ENCODE peak calls at places on chromosome 4, in five cellular contexts. One of them, this sample, is unnamed.

GRCh38 chr4:98746530-98746929 is 88.1 kb upstream of the TSPAN5 start:
- DNase-seq in B cell: no peak
- DNase-seq in epithelial cell of esophagus: peak
- DNase-seq in RWPE1: no peak
- DNase-seq in keratinocyte: no peak
- DNase-seq in this sample: no peak

GRCh38 chr4:105683038-105683437 is 25.5 kb downstream of the INTS12 start:
- DNase-seq in RWPE1: no peak
- DNase-seq in epithelial cell of esophagus: peak
- DNase-seq in keratinocyte: no peak
- DNase-seq in B cell: no peak
- DNase-seq in this sample: no peak

GRCh38 chr4:87012265-87012953 is 77.6 kb downstream of the AFF1 start:
- DNase-seq in keratinocyte: no peak
- DNase-seq in epithelial cell of esophagus: no peak
- DNase-seq in RWPE1: no peak
- DNase-seq in B cell: no peak
- DNase-seq in this sample: no peak

GRCh38 chr4:89123418-89123817 is 12.1 kb downstream of the TIGD2 start:
- DNase-seq in RWPE1: peak
- DNase-seq in keratinocyte: no peak
- DNase-seq in B cell: no peak
- DNase-seq in epithelial cell of esophagus: peak
- DNase-seq in this sample: no peak

GRCh38 chr4:8725071-8725841 is 132.7 kb downstream of the CPZ start:
- DNase-seq in RWPE1: no peak
- DNase-seq in keratinocyte: no peak
- DNase-seq in B cell: peak
- DNase-seq in epithelial cell of esophagus: no peak
- DNase-seq in this sample: no peak

GRCh38 chr4:165972747-165973146 is 99.7 kb downstream of the TLL1 start:
- DNase-seq in epithelial cell of esophagus: peak
- DNase-seq in RWPE1: peak
- DNase-seq in B cell: no peak
- DNase-seq in keratinocyte: no peak
- DNase-seq in this sample: no peak

GRCh38 chr4:147846318-147847135 is 114.6 kb downstream of the ARHGAP10 start:
- DNase-seq in B cell: no peak
- DNase-seq in keratinocyte: no peak
- DNase-seq in RWPE1: no peak
- DNase-seq in epithelial cell of esophagus: no peak
- DNase-seq in this sample: peak

GRCh38 chr4:143358923-143359694 is 22.4 kb downstream of the GAB1 start:
- DNase-seq in RWPE1: peak
- DNase-seq in B cell: peak
- DNase-seq in epithelial cell of esophagus: peak
- DNase-seq in keratinocyte: no peak
- DNase-seq in this sample: peak

GRCh38 chr4:2352171-2352570 is 66.3 kb downstream of the ZFYVE28 start:
- DNase-seq in keratinocyte: no peak
- DNase-seq in epithelial cell of esophagus: no peak
- DNase-seq in B cell: peak
- DNase-seq in RWPE1: no peak
- DNase-seq in this sample: no peak

GRCh38 chr4:162682651-162683050 is 484.0 kb downstream of the NAF1 start:
- DNase-seq in keratinocyte: no peak
- DNase-seq in RWPE1: no peak
- DNase-seq in epithelial cell of esophagus: no peak
- DNase-seq in B cell: no peak
- DNase-seq in this sample: no peak

GRCh38 chr4:167183036-167183435 is 51.3 kb downstream of the SPOCK3 start:
- DNase-seq in RWPE1: no peak
- DNase-seq in epithelial cell of esophagus: no peak
- DNase-seq in B cell: no peak
- DNase-seq in keratinocyte: no peak
- DNase-seq in this sample: no peak

GRCh38 chr4:122548452-122548851 is 72.4 kb downstream of the IL21 start:
- DNase-seq in epithelial cell of esophagus: peak
- DNase-seq in B cell: no peak
- DNase-seq in RWPE1: no peak
- DNase-seq in keratinocyte: no peak
- DNase-seq in this sample: no peak

GRCh38 chr4:181761130-181761529 is 482.1 kb upstream of the TENM3 start:
- DNase-seq in RWPE1: no peak
- DNase-seq in keratinocyte: no peak
- DNase-seq in epithelial cell of esophagus: no peak
- DNase-seq in B cell: no peak
- DNase-seq in this sample: no peak

GRCh38 chr4:39466747-39467146 is 7.9 kb downstream of the LIAS start:
- DNase-seq in B cell: no peak
- DNase-seq in epithelial cell of esophagus: peak
- DNase-seq in RWPE1: no peak
- DNase-seq in keratinocyte: no peak
- DNase-seq in this sample: no peak

GRCh38 chr4:7781993-7782392 is 157.7 kb downstream of the AFAP1 start:
- DNase-seq in epithelial cell of esophagus: no peak
- DNase-seq in RWPE1: no peak
- DNase-seq in keratinocyte: no peak
- DNase-seq in B cell: no peak
- DNase-seq in this sample: no peak

GRCh38 chr4:151484396-151485102 is 75.6 kb downstream of the FHIP1A start:
- DNase-seq in B cell: no peak
- DNase-seq in RWPE1: peak
- DNase-seq in epithelial cell of esophagus: peak
- DNase-seq in keratinocyte: peak
- DNase-seq in this sample: no peak

GRCh38 chr4:146638801-146639351 is at the start of gene POU4F2:
- DNase-seq in B cell: no peak
- DNase-seq in epithelial cell of esophagus: peak
- DNase-seq in RWPE1: peak
- DNase-seq in keratinocyte: no peak
- DNase-seq in this sample: peak

GRCh38 chr4:54626113-54626512 is 31.6 kb upstream of the KIT start:
- DNase-seq in keratinocyte: no peak
- DNase-seq in RWPE1: no peak
- DNase-seq in B cell: no peak
- DNase-seq in epithelial cell of esophagus: no peak
- DNase-seq in this sample: no peak

GRCh38 chr4:122576261-122577188 is 44.3 kb downstream of the IL21 start:
- DNase-seq in B cell: no peak
- DNase-seq in keratinocyte: no peak
- DNase-seq in epithelial cell of esophagus: peak
- DNase-seq in RWPE1: peak
- DNase-seq in this sample: peak

GRCh38 chr4:184472540-184473264 is 1.6 kb downstream of the IRF2 start:
- DNase-seq in B cell: peak
- DNase-seq in keratinocyte: no peak
- DNase-seq in RWPE1: peak
- DNase-seq in epithelial cell of esophagus: peak
- DNase-seq in this sample: peak
- TF ChIP-seq CTCF in B cell: no peak
- TF ChIP-seq CTCF in keratinocyte: no peak
- TF ChIP-seq CTCF in RWPE1: no peak
- TF ChIP-seq CTCF in epithelial cell of esophagus: no peak
- TF ChIP-seq CTCF in this sample: no peak

GRCh38 chr4:185209031-185209851 is at the start of gene SNX25:
- DNase-seq in epithelial cell of esophagus: peak
- DNase-seq in keratinocyte: no peak
- DNase-seq in RWPE1: peak
- DNase-seq in B cell: peak
- DNase-seq in this sample: peak
- TF ChIP-seq CTCF in epithelial cell of esophagus: no peak
- TF ChIP-seq CTCF in keratinocyte: no peak
- TF ChIP-seq CTCF in RWPE1: peak
- TF ChIP-seq CTCF in B cell: no peak
- TF ChIP-seq CTCF in this sample: no peak

GRCh38 chr4:56650259-56651070 is 30.6 kb downstream of the HOPX start:
- DNase-seq in RWPE1: no peak
- DNase-seq in epithelial cell of esophagus: no peak
- DNase-seq in B cell: no peak
- DNase-seq in keratinocyte: no peak
- DNase-seq in this sample: peak
- TF ChIP-seq CTCF in RWPE1: no peak
- TF ChIP-seq CTCF in epithelial cell of esophagus: peak
- TF ChIP-seq CTCF in B cell: no peak
- TF ChIP-seq CTCF in keratinocyte: no peak
- TF ChIP-seq CTCF in this sample: no peak

DNA sequence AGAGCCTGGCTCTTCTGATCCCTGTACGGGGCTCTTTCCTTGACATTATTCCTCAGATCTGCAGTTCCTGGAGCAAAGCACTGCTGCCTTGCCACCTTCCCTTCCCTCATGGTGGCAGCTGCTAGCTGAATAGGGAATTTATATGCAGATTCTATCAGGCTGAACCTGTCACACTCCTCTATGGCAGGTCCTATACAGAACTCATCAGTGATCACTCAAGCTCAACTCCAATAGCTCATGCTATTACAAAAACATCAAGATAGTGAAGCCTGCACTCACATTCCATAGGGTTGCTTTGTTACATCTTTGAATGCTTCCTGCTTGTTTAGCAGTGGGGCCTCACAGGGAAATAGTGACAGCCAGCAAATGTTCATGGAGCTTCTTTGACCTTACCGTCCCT is 71.7 kb downstream of the SLC2A9 start:
- DNase-seq in RWPE1: no peak
- DNase-seq in epithelial cell of esophagus: no peak
- DNase-seq in keratinocyte: no peak
- DNase-seq in B cell: no peak
- DNase-seq in this sample: no peak
- TF ChIP-seq CTCF in RWPE1: no peak
- TF ChIP-seq CTCF in epithelial cell of esophagus: no peak
- TF ChIP-seq CTCF in keratinocyte: no peak
- TF ChIP-seq CTCF in B cell: no peak
- TF ChIP-seq CTCF in this sample: no peak

DNA sequence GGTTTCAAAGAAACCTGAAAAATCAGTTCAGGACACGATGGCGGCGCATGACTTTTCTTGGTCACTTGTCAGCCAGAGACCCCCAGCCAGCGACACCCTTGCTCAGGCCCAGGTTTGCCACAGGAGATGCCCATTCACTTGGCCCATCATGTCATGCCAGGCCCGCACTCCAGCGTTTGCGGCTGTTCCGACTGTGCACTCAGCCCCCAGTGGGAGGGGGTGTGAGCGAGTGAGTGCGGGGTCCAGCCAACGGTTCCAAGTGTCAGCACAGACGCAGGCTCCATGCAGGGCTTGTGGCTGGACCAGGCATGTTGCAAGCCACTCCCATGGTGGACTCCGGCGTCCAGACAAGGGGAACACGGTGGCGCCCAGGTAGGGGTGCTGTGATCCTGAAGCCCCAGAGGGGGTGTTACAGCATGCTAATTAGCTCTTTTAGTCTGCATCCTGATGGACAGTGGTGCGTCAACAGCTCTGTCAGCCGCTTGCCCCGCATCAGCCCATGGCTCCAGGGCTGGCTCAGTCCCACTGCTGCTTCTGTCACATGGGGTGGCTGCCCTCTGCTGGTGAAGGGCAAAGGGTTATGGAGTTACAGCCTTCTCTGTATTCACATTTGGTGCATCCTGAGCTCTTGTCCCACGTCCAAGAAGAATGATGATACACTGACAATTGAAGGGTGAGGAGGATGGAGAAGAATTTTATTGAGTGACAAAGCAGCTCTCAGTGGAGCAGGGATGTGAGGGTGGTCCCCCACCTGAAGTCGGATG is 3.7 kb upstream of the MAEA start:
- DNase-seq in B cell: no peak
- DNase-seq in RWPE1: no peak
- DNase-seq in keratinocyte: no peak
- DNase-seq in epithelial cell of esophagus: no peak
- DNase-seq in this sample: peak
- TF ChIP-seq CTCF in B cell: no peak
- TF ChIP-seq CTCF in RWPE1: no peak
- TF ChIP-seq CTCF in keratinocyte: peak
- TF ChIP-seq CTCF in epithelial cell of esophagus: no peak
- TF ChIP-seq CTCF in this sample: peak

GRCh38 chr4:13540446-13541175 is 3.7 kb downstream of the NKX3-2 start:
- DNase-seq in B cell: no peak
- DNase-seq in RWPE1: no peak
- DNase-seq in epithelial cell of esophagus: no peak
- DNase-seq in keratinocyte: no peak
- DNase-seq in this sample: no peak
- TF ChIP-seq CTCF in B cell: no peak
- TF ChIP-seq CTCF in RWPE1: no peak
- TF ChIP-seq CTCF in epithelial cell of esophagus: no peak
- TF ChIP-seq CTCF in keratinocyte: no peak
- TF ChIP-seq CTCF in this sample: no peak

GRCh38 chr4:22552802-22553201 is 36.9 kb upstream of the ADGRA3 start:
- DNase-seq in RWPE1: no peak
- DNase-seq in B cell: no peak
- DNase-seq in epithelial cell of esophagus: no peak
- DNase-seq in keratinocyte: no peak
- DNase-seq in this sample: no peak
- TF ChIP-seq CTCF in RWPE1: no peak
- TF ChIP-seq CTCF in B cell: no peak
- TF ChIP-seq CTCF in epithelial cell of esophagus: no peak
- TF ChIP-seq CTCF in keratinocyte: no peak
- TF ChIP-seq CTCF in this sample: no peak